ENCODE peak calls at places on chromosomes 1 and 21, in five cellular contexts. I is SK-N-SH, O is HCT116, Q is K562, T is HepG2. N is an unnamed sample.

GRCh38 chr1:50492142-50492541 is 68.9 kb upstream of the DMRTA2 start:
- DNase-seq in I (no peak), Q (no peak), O (no peak), T (no peak), N (no peak)

GRCh38 chr1:94550396-94550795 is 8.8 kb upstream of the F3 start:
- DNase-seq in Q (no peak), I (no peak), O (no peak), T (no peak), N (no peak)

GRCh38 chr1:17819129-17819802 is 64.1 kb downstream of the ACTL8 start:
- DNase-seq in O (no peak), I (peak), T (no peak), Q (no peak), N (no peak)

GRCh38 chr1:192539450-192540132 is 36.0 kb upstream of the RGS1 start:
- DNase-seq in O (peak), Q (no peak), I (peak), T (peak), N (no peak)

GRCh38 chr1:157114183-157115121 is 14.8 kb upstream of the ETV3L start:
- DNase-seq in I (no peak), Q (no peak), T (no peak), O (no peak), N (no peak)

GRCh38 chr1:23524716-23525401 is 6.2 kb downstream of the E2F2 start:
- DNase-seq in Q (no peak), O (no peak), T (no peak), I (peak), N (no peak)

GRCh38 chr1:67612690-67613322 is 72.2 kb upstream of the GADD45A start:
- DNase-seq in I (no peak), T (no peak), O (no peak), Q (no peak), N (no peak)

GRCh38 chr1:222589462-222590302 is at the start of gene TAF1A:
- DNase-seq in I (peak), T (peak), O (peak), Q (peak), N (peak)

GRCh38 chr1:152182431-152182830 is 23.4 kb upstream of the RPTN start:
- DNase-seq in T (no peak), O (no peak), I (no peak), Q (no peak), N (no peak)

GRCh38 chr1:236073307-236073897 is 8.5 kb upstream of the NID1 start:
- DNase-seq in I (no peak), T (peak), O (no peak), Q (no peak), N (no peak)

GRCh38 chr1:66426231-66426853 is 107.6 kb upstream of the SGIP1 start:
- DNase-seq in T (no peak), I (no peak), O (no peak), Q (no peak), N (no peak)

GRCh38 chr21:45378258-45378966 is 26.6 kb upstream of the COL18A1 start:
- DNase-seq in O (no peak), T (no peak), I (no peak), Q (no peak), N (no peak)

DNA sequence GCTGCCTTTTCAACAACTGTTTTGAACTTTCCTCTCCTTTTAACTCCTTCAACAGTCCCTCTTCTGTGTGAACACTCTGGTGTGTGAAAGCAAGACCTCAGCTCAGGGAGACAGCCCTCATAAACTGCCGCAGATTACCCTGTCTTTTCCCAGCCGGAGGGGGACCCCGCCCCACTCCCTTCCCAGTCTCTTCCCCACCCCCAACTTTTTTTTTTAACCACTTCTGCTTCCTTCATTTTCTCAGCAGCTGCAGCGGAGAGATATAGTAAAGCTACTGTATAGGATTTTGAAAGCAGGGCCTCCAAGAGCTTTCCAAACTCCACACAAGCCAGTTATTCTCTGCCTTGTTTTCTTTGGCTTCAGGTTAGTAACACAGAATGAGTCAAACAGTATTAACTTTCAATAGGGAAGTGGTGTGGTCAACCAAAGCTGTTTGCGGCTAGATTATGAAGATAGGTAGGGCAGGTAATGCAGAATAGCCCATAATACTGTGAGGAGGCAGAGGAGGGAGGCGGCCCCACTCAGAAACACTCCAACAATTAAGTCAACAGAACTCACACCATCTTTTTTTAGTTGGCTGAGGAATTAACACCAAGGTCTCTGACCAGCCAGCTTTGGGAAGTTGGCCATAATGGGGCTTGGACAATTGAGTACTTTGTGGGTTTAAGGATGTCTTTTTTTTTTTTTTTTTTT is 176.9 kb downstream of the CLIC6 start:
- DNase-seq in I (no peak), T (no peak), O (peak), Q (no peak), N (peak)
- TF ChIP-seq SIN3A in I (no peak), T (no peak), O (no peak), Q (no peak), N (no peak)

DNA sequence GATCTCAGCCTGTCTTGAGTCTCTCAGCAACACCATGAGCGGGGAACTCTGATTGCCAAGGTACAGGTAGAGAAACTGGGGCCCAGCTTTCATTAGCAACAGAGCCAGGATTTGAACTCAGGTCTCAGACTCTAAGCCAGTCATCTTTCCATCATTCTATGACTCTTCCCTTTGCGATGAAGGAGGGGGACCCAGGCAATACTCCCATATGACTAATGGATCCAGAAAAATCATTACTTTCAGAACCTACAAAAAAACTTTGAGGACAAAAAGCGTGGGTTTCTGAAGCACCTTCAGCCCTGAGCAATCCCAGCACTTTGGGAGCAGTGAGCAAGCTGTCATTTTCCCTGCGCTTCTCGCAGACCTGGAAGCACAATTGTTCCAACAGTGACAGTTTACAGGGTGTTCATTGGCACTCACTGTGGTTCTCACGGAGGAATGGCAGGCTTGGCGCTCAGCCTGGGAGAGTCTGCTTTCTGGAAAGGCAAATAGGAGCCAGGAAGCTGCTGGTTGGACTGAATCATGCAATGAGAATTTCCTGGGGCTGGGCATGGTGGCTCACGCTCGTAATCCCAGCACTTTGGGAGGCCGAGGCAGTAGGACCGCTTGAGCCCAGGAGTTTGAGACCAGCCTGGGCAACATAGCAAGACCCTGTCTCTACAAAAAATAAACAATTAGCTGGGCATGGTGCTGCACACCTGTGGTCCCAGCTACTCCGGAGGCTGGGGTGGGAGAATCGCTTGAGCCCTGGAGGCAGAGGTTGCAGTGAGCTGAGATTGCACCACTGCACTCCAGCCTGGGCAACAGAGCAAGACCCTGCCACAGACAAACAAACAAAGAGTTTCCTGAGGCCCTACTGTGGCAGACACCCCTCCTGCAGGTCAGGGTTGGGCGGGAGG is 40.1 kb downstream of the SLC2A7 start:
- DNase-seq in I (no peak), T (peak), O (peak), Q (no peak), N (peak)
- TF ChIP-seq SIN3A in I (no peak), T (no peak), O (no peak), Q (no peak), N (no peak)

GRCh38 chr1:228341814-228342626 is 64.6 kb downstream of the TRIM11 start:
- DNase-seq in T (no peak), Q (no peak), I (no peak), O (no peak), N (no peak)
- TF ChIP-seq SIN3A in T (no peak), Q (no peak), I (no peak), O (no peak), N (no peak)

GRCh38 chr1:243471026-243471685 is 215.3 kb downstream of the SDCCAG8 start:
- DNase-seq in T (no peak), O (no peak), Q (no peak), I (no peak), N (no peak)

GRCh38 chr1:243470492-243470891 is 214.7 kb downstream of the SDCCAG8 start:
- DNase-seq in I (no peak), Q (no peak), T (no peak), O (no peak), N (no peak)

GRCh38 chr1:243473281-243474210 is 217.7 kb downstream of the SDCCAG8 start:
- DNase-seq in Q (no peak), T (no peak), O (no peak), I (no peak), N (no peak)

GRCh38 chr1:243474384-243474851 is 218.6 kb downstream of the SDCCAG8 start:
- DNase-seq in Q (no peak), T (no peak), O (no peak), I (no peak), N (no peak)

DNA sequence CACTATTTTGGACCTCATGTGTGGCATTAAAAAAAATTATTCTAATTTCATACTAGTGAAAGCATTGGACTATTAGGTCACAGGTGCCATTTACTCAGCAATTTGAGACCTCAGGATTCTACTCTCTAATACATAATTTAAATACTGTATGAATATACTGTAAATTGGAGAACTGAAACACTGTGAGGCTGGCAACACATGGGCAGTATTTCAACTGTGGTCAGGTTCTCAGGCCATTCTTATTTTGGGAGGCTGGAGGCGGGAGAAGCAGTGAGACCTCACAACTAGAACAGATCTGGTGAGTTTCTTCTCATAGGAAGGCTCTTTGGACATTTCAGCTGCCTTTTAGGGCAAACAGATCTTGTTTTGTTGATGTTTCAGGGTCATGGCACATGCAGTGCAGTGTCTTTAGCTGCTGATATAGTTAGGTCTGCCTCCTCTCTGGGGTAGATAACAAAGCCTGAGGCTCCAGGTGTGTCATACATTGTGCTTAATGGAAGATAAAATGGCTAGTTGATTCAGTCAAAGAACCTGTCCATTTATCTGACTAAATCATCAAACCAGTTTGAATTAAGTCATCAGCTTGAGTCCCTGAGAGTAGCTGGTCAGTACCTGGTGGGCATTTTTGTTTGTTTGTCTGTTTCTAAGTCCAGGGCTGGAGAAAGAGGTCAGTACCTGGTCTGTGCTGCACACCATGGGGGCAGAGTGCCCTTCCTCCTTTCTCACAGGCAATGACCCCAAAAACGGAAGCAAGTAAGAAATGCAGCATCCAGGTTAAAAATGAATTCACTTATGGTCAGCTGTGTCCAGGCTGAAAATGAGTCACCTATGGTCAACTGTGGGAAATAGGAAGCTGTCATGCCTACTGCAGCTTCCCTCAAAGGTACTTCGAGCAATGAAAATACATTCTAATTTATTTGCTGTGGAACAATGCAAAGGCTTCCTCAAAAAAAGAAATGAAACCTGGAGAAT is 216.2 kb downstream of the SDCCAG8 start:
- DNase-seq in Q (no peak), O (no peak), T (no peak), I (no peak), N (no peak)
- TF ChIP-seq SIN3A in Q (no peak), O (no peak), T (no peak), I (no peak), N (no peak)

DNA sequence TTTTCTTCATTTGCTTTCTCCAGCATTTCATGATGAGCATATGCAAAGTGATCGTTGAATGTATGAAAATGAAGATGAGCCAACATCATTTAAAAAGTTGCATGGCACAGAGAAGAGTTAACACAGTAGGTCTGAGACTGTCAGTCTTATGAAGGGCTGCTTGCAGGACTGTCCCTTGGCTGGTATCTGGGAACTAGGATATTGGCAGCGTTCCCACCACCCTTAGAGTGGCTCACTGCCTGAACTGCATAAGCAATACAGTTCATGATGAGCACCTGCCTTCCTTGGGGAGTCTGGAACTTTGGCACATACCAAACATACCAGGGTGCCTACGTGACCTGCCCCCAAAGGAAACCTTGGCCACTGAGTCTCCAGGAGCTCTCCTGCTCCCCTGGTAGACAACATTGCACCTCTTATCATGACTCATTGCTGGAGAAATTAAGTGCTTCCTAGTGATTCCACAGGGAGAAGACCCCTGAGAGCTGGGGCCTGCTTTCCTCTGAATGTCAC is 161.8 kb downstream of the DSCAM start:
- DNase-seq in I (no peak), Q (no peak), O (no peak), T (no peak), N (no peak)
- TF ChIP-seq SIN3A in I (no peak), Q (no peak), O (no peak), T (no peak), N (no peak)

GRCh38 chr1:111369177-111369576 is 58.4 kb downstream of the OVGP1 start:
- DNase-seq in O (no peak), T (no peak), I (no peak), Q (no peak), N (no peak)
- TF ChIP-seq SIN3A in O (no peak), T (no peak), I (no peak), Q (no peak), N (no peak)

GRCh38 chr1:1120866-1121563 is 5.1 kb upstream of the C1orf159 start:
- DNase-seq in T (no peak), I (peak), Q (no peak), O (no peak), N (no peak)
- TF ChIP-seq SIN3A in T (no peak), I (no peak), Q (no peak), O (no peak), N (no peak)

N was measured in Panc1.